ENCODE peak calls at places on chromosomes 5 and 9, in four cellular contexts. D is WTC11, Z is RWPE1, C is GM23338. G is an unnamed sample.

GRCh38 chr5:17218353-17219005 is 1.0 kb downstream of the BASP1 start:
- DNase-seq in D (peak; percentile 31), C (peak; percentile 50), Z (peak; percentile 42), G (peak; percentile 63)

GRCh38 chr5:173772407-173773059 is 115.6 kb upstream of the CPEB4 start:
- DNase-seq in C (no peak), D (no peak), Z (no peak), G (no peak)

GRCh38 chr5:60797482-60798153 is 46.5 kb downstream of the ELOVL7 start:
- DNase-seq in D (peak; percentile 24), Z (no peak), C (peak; percentile 86), G (no peak)

GRCh38 chr5:143093452-143094086 is 309.9 kb downstream of the NR3C1 start:
- DNase-seq in Z (no peak), C (peak; percentile 16), D (no peak), G (no peak)

GRCh38 chr9:116142706-116143492 is 10.7 kb upstream of the PAPPA start:
- DNase-seq in Z (no peak), C (no peak), D (no peak), G (peak; percentile 31)

GRCh38 chr5:19927919-19928318 is 60.1 kb downstream of the CDH18 start:
- DNase-seq in Z (no peak), D (peak; percentile 52), C (peak; percentile 84), G (no peak)

GRCh38 chr5:18000744-18001143 is 366.5 kb downstream of the TAF11L14 start:
- DNase-seq in Z (no peak), D (no peak), C (no peak), G (no peak)

GRCh38 chr5:61159070-61159469 is 3.2 kb downstream of the SMIM15 start:
- DNase-seq in C (no peak), Z (no peak), D (no peak), G (peak; percentile 10)

GRCh38 chr5:72624641-72625236 is 117.5 kb upstream of the ZNF366 start:
- DNase-seq in C (no peak), Z (no peak), D (no peak), G (peak; percentile 48)

GRCh38 chr5:82349651-82350050 is 71.5 kb upstream of the RPS23 start:
- DNase-seq in C (peak; percentile 83), Z (peak; percentile 38), D (peak; percentile 79), G (peak; percentile 28)

GRCh38 chr9:134366223-134367031 is 40.2 kb downstream of the RXRA start:
- DNase-seq in D (no peak), C (no peak), Z (peak; percentile 97), G (peak; percentile 33)

GRCh38 chr5:23627976-23628375 is 120.6 kb downstream of the PRDM9 start:
- DNase-seq in Z (no peak), D (no peak), C (no peak), G (peak; percentile 23)

GRCh38 chr5:94884294-94884693 is 265.8 kb downstream of the SLF1 start:
- DNase-seq in Z (no peak), C (peak; percentile 58), D (peak; percentile 11), G (no peak)

GRCh38 chr9:108636023-108636422 is 219.8 kb downstream of the ACTL7B start:
- DNase-seq in D (peak; percentile 17), Z (no peak), C (peak; percentile 52), G (no peak)

GRCh38 chr9:136587145-136587943 is 41.5 kb upstream of the NOTCH1 start:
- DNase-seq in C (peak; percentile 93), Z (no peak), D (peak; percentile 86), G (no peak)

GRCh38 chr5:132459031-132459982 is 31.3 kb downstream of the IRF1 start:
- DNase-seq in C (no peak), D (no peak), Z (no peak), G (peak; percentile 18)

GRCh38 chr9:83920942-83921707 is at the start of gene KIF27:
- DNase-seq in D (peak; percentile 99), Z (peak; percentile 95), C (peak; percentile 98), G (peak; percentile 93)
- TF ChIP-seq CTCF in D (no peak), Z (peak; percentile 64), C (no peak), G (peak; percentile 46)

DNA sequence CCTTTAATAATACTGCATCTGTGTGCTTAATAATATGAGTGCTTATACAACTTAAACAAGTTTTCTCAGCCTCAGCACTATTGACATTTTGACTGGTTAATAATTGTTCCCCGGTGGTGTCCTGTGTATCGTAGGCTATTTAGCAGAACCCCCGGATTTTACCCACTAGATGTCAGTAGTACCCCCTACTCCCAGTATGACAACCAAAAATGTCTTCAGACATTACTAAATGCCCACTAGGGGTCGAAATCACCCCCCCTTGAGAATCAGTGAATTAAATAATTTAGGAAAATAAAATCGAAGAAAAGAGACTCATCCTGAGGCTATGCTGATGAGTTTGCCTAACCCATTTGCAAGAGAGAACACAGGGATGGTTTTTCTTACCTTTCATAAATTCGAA is 166.3 kb downstream of the ATP10B start:
- DNase-seq in D (no peak), C (peak; percentile 75), Z (peak; percentile 34), G (peak; percentile 7)
- TF ChIP-seq CTCF in D (peak; percentile 31), C (peak; percentile 89), Z (peak; percentile 33), G (no peak)

GRCh38 chr5:26487553-26487952 is 550.8 kb downstream of the CDH9 start:
- DNase-seq in Z (no peak), C (peak; percentile 60), D (no peak), G (no peak)
- TF ChIP-seq CTCF in Z (no peak), C (peak; percentile 32), D (no peak), G (no peak)

GRCh38 chr5:45696206-45696836 is at the start of gene HCN1:
- DNase-seq in D (peak; percentile 91), C (peak; percentile 92), Z (peak; percentile 69), G (no peak)
- TF ChIP-seq CTCF in D (peak; percentile 71), C (peak; percentile 70), Z (peak; percentile 98), G (peak; percentile 31)

GRCh38 chr5:139116256-139116655 is 81.9 kb downstream of the SIL1 start:
- DNase-seq in Z (no peak), D (no peak), C (no peak), G (no peak)
- TF ChIP-seq CTCF in Z (no peak), D (no peak), C (no peak), G (no peak)

DNA sequence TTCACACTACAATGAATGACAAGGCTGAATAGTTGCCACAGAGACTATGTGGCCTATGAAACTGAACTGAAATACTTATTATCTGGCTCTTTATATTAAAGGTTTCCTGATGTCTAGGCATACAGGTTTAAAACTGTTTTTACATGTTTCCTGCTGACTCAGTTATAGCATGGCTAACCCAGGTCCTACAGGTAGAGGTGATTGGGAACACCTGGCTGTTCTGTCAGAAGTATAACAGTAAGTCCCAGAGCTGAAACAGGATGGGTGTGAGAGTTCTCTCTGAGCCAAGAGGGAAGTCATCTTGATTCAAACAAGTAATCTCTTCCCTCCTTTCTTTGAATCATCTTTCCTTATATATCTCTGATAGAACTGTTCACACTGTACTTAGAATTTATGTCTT is 4.9 kb upstream of the ADGRV1 start:
- DNase-seq in D (no peak), Z (no peak), C (no peak), G (no peak)
- TF ChIP-seq CTCF in D (no peak), Z (no peak), C (no peak), G (no peak)

GRCh38 chr9:98611986-98612505 is 96.7 kb downstream of the GABBR2 start:
- DNase-seq in D (no peak), C (no peak), Z (no peak), G (no peak)
- TF ChIP-seq CTCF in D (no peak), C (no peak), Z (no peak), G (no peak)